ENCODE peak calls at places on chromosomes 16 and 17, in eight cellular contexts. G is CD4-positive, alpha-beta T cell; T is small intestine; R is breast epithelium; Z is BE2C; N is AG04450; C is uterus; X is heart right ventricle. Q is an unnamed sample. For H3K9me3, the result is how much of the 10 kb centered on the place peaks cover.

GRCh38 chr16:12272264-12272663 is 295.7 kb downstream of the SNX29 start:
- DNase-seq in N (no peak), X (no peak), T (no peak), Z (no peak), G (no peak), C (no peak), R (no peak), Q (no peak)

GRCh38 chr16:50864386-50864785 is 122.5 kb downstream of the CYLD start:
- DNase-seq in G (no peak), X (no peak), N (no peak), C (no peak), Z (no peak), T (no peak), R (no peak), Q (no peak)

GRCh38 chr16:57818377-57819055 is 16.2 kb upstream of the KIFC3 start:
- DNase-seq in N (no peak), X (no peak), Z (no peak), C (no peak), G (no peak), R (no peak), T (no peak), Q (no peak)

GRCh38 chr17:81967533-81968395 is 6.8 kb upstream of the NOTUM start:
- DNase-seq in C (peak), Z (peak), T (peak), X (peak), R (no peak), G (peak), N (no peak), Q (peak)

GRCh38 chr17:74369221-74369620 is 1.9 kb downstream of the GPR142 start:
- DNase-seq in R (no peak), Z (no peak), X (peak), C (no peak), G (peak), N (no peak), T (no peak), Q (peak)

GRCh38 chr17:44688675-44689491 is 693 bp downstream of the CCDC43 start:
- DNase-seq in R (no peak), Z (no peak), X (no peak), C (no peak), G (no peak), N (no peak), T (peak), Q (no peak)

GRCh38 chr16:19001788-19002187 is 18.1 kb downstream of the TMC7 start:
- DNase-seq in G (no peak), R (no peak), Z (no peak), N (no peak), T (no peak), X (no peak), C (peak), Q (no peak)

GRCh38 chr17:63086483-63087185 is 120.6 kb downstream of the TANC2 start:
- DNase-seq in G (no peak), R (no peak), X (no peak), C (no peak), Z (no peak), N (no peak), T (peak), Q (no peak)

GRCh38 chr17:64778367-64779290 is 116.5 kb upstream of the SMURF2 start:
- DNase-seq in Z (peak), R (no peak), C (peak), N (no peak), T (peak), X (no peak), G (no peak), Q (no peak)

GRCh38 chr16:14035092-14035491 is 36.0 kb upstream of the MRTFB start:
- DNase-seq in N (no peak), G (no peak), R (no peak), T (no peak), C (no peak), Z (no peak), X (no peak), Q (no peak)

GRCh38 chr16:11250091-11250785 is 5.8 kb downstream of the SOCS1 start:
- DNase-seq in N (peak), R (no peak), G (no peak), T (no peak), X (no peak), C (no peak), Z (no peak), Q (no peak)

GRCh38 chr17:77802811-77803220 is 155.7 kb upstream of the TNRC6C start:
- DNase-seq in R (no peak), N (no peak), T (no peak), C (peak), X (peak), Z (peak), G (no peak), Q (no peak)

GRCh38 chr17:80331820-80332219 is 71.2 kb downstream of the RNF213 start:
- DNase-seq in Z (no peak), X (no peak), R (no peak), N (no peak), C (no peak), T (peak), G (no peak), Q (no peak)

GRCh38 chr17:27456681-27457404 is 595 bp downstream of the KSR1 start:
- DNase-seq in G (no peak), R (no peak), N (no peak), T (no peak), X (peak), Z (peak), C (no peak), Q (no peak)

GRCh38 chr17:63001689-63002394 is 35.8 kb downstream of the TANC2 start:
- DNase-seq in N (no peak), X (no peak), R (no peak), G (no peak), C (no peak), T (no peak), Z (no peak), Q (no peak)

GRCh38 chr17:76909971-76910760 is 42.0 kb downstream of the MGAT5B start:
- DNase-seq in X (peak), R (no peak), N (no peak), Z (no peak), C (no peak), T (peak), G (no peak), Q (no peak)

GRCh38 chr16:78045865-78046581 is 23.7 kb downstream of the CLEC3A start:
- DNase-seq in R (peak), X (peak), Z (no peak), T (peak), N (peak), C (peak), G (no peak), Q (no peak)

GRCh38 chr16:15690296-15690695 is 40.3 kb downstream of the NDE1 start:
- DNase-seq in C (no peak), G (no peak), N (no peak), X (no peak), Z (no peak), T (no peak), R (no peak), Q (no peak)

GRCh38 chr16:52573365-52574104 is 26.6 kb upstream of the TOX3 start:
- DNase-seq in N (no peak), G (no peak), X (no peak), C (no peak), T (peak), Z (no peak), R (no peak), Q (no peak)

GRCh38 chr16:35411156-35411555 is 1951.7 kb downstream of the TP53TG3F start:
- DNase-seq in N (no peak), Z (no peak), G (no peak), X (no peak), C (no peak), T (no peak), R (no peak), Q (no peak)

GRCh38 chr16:35414563-35414962 is 1955.2 kb downstream of the TP53TG3F start:
- DNase-seq in C (no peak), R (no peak), X (no peak), T (no peak), Z (no peak), G (no peak), N (no peak), Q (no peak)

GRCh38 chr16:35410438-35410837 is 1951.0 kb downstream of the TP53TG3F start:
- DNase-seq in T (no peak), X (no peak), N (no peak), G (no peak), Z (no peak), C (no peak), R (no peak), Q (no peak)

GRCh38 chr16:35409503-35409902 is 1950.1 kb downstream of the TP53TG3F start:
- DNase-seq in N (no peak), X (no peak), Z (no peak), R (no peak), G (no peak), C (no peak), T (no peak), Q (no peak)

DNA sequence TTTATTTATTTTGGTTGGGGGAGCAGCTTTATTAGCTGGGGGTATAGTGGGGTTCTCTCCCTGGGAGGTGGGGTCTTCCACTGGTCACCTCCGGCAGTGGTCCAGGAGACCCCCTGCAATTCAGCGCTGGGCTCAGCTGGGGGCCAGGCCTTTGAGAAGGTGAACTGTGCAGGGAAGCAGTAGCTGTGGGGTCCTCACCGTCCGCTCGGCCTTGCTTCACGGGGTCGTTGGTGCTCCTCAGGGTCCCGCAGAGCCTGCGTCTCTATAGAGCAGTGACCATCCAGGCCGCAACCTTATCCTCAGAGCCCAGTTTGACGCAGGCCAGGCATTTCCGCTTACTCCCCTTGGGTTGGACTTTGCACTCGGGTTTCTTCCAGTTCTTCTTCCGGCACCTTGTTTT is 1954.7 kb downstream of the TP53TG3F start:
- DNase-seq in G (no peak), Z (no peak), X (no peak), N (no peak), T (no peak), R (no peak), C (no peak), Q (no peak)
- H3K9me3 ChIP-seq in G (under half), Z (under half), X (under half), N (under half), T (under half), R (under half), C (under half), Q (under half)

GRCh38 chr17:72432143-72432604 is 311.4 kb downstream of the SOX9 start:
- DNase-seq in G (no peak), Z (peak), C (no peak), T (peak), X (no peak), N (peak), R (no peak), Q (no peak)
- H3K9me3 ChIP-seq in G (under half), Z (under half), C (under half), T (under half), X (under half), N (under half), R (under half), Q (under half)

DNA sequence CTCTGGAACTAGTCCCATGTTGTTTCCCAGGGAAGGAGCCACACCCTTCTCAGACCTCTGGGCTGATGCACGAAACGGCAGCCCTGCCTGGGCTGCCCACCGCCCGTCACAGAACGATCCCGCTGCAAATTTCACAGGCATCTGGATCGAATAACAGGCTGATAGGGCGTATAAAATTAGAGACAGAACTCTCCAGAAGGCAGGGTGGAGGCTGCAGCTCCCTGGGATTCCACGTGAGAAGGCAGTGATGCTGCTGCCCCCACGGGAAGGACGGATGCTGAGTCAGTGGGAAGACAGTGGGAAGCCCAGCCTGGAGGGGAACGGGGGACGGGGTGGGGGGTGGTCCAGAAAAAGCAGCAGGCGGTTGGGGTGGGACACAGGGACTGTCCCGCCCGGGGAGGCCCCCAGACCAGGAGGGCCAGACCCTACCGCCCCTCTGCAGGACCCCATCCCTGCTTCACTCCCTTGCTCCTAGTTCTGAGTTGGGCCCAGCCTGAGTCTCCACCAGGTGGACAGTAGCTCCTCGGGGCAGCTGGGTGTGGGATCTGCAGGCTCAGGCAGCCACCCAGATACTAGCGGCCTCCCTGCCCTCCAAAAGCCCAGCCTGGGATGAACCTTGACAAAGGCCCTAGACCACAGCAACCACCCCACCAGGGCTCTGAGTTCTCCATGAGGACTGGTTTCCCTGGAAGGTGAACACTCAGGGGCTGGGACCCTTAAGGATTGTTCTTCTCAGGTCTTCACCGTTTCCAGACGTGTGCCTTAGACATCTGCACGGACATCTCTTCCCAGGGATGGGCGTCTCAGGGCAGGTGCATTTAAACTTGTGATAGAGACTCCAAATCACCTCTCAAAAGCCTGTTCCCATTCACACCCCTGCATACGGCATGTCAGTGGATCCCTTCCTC is 117.8 kb downstream of the METRNL start:
- DNase-seq in X (no peak), Z (peak), C (no peak), G (no peak), R (peak), T (no peak), N (no peak), Q (no peak)
- H3K9me3 ChIP-seq in X (under half), Z (under half), C (under half), G (under half), R (under half), T (under half), N (under half), Q (under half)

GRCh38 chr16:35142147-35142808 is 1682.9 kb downstream of the TP53TG3F start:
- DNase-seq in T (no peak), C (no peak), N (no peak), G (no peak), Z (no peak), X (no peak), R (no peak), Q (no peak)

GRCh38 chr16:35146031-35146710 is 1686.8 kb downstream of the TP53TG3F start:
- DNase-seq in N (no peak), T (no peak), R (no peak), X (no peak), C (no peak), G (no peak), Z (no peak), Q (no peak)

GRCh38 chr16:35142809-35143192 is 1683.4 kb downstream of the TP53TG3F start:
- DNase-seq in R (no peak), G (no peak), T (no peak), C (no peak), N (no peak), X (no peak), Z (no peak), Q (no peak)

GRCh38 chr16:35146723-35147458 is 1687.5 kb downstream of the TP53TG3F start:
- DNase-seq in N (no peak), X (no peak), C (no peak), T (no peak), Z (no peak), R (no peak), G (no peak), Q (no peak)

DNA sequence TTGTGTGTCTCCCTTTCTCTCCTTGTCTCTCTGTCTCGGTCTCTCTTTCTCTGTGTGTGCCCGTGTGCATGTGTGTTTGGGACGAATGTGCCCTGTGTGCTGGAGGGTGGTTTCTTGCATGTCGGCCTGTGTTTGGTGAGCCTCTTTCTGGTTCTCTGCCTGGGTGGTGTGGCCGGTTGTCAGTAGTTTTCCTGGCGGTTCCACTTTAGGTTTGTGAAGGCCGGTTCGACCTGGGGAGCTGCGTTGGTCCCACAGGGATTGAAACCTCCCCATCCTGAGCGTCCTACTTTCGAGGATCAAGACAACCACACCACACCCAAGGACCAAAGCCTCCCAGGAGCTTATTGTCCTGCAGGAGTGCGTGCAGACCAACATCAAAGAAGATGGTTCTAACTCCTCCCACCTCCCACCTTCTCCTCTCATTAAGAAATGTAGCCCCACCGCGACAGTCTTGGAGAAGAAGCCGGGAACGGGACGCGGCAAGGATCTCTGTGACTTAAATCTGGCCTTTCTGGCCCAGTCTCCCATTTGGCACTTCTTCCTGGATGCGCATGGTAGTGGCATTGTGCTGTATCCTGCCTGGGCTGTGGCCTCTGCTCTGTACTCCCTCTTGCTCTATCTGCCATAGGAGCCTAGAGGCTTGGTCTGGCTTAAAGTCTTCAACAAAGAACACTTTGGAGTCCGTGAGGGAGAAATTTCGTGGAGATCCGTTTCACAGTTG is 1685.0 kb downstream of the TP53TG3F start:
- DNase-seq in Z (no peak), T (no peak), C (no peak), R (no peak), G (no peak), X (no peak), N (no peak), Q (no peak)
- H3K9me3 ChIP-seq in Z (under half), T (under half), C (under half), R (half or more), G (under half), X (under half), N (half or more), Q (under half)

GRCh38 chr16:31674686-31675085 is 147.0 kb downstream of the AHSP start:
- DNase-seq in Z (no peak), C (no peak), N (no peak), X (no peak), R (no peak), T (no peak), G (no peak), Q (no peak)
- H3K9me3 ChIP-seq in Z (under half), C (under half), N (under half), X (under half), R (under half), T (under half), G (under half), Q (under half)

DNA sequence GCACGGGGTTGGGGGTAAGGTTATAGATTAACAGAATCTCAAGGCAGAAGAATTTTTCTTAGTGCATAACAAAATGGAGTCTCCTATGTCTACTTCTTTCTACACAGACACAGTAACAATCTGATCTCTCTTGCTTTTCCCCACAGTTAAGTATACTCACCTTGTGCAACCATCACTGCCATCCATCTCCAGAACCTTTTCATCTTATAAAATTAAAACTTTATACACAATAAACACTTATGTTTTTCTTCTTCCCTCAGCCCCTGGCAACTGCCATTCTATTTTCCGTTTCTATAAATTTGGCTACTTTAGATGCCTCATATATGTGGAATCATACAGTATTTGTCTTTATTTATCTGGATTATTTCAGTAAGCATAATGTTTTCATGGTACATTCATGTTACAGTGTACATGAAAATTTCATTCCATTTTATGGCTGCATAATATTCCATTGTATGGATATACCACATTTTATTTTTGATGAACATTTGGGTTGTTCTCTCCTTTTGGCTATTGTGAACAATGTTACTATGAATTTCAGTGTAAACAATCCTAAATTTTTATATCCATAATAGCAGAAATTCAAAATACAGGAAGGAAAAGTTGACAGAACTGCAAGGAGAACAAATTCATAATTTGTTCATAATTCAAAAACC is 25.7 kb upstream of the FA2H start:
- DNase-seq in N (no peak), X (no peak), Z (no peak), T (no peak), R (no peak), G (no peak), C (no peak), Q (no peak)
- H3K9me3 ChIP-seq in N (under half), X (under half), Z (under half), T (under half), R (under half), G (under half), C (under half), Q (under half)

GRCh38 chr17:10120749-10121148 is 77.7 kb downstream of the GAS7 start:
- DNase-seq in C (no peak), Z (no peak), T (no peak), X (no peak), N (no peak), G (no peak), R (no peak), Q (no peak)
- H3K9me3 ChIP-seq in C (under half), Z (under half), T (under half), X (under half), N (under half), G (under half), R (under half), Q (under half)

DNA sequence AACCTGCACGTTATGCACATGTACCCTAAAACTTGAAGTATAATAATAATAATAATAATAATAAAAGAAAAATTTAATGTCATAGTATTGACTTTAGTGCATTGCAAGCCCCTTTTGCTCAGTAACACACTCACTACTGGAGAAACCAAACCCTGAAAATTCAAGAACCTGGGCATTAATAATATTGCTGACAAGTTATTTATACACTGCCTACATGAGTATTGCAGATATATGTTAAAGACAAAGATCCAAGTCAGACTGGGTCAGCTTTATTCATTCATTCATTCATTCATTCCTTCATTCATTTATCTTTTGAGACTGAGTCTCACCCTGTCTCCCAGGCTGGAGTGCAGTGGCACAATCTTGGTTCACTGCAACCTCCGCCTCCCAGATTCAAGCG is 1711.2 kb downstream of the TP53TG3F start:
- DNase-seq in C (no peak), Z (no peak), T (no peak), X (no peak), R (no peak), N (no peak), G (no peak), Q (no peak)
- H3K9me3 ChIP-seq in C (under half), Z (under half), T (under half), X (under half), R (under half), N (under half), G (under half), Q (under half)